ENCODE peak calls at places on chromosomes 6 and 20, in six cellular contexts. O, V, U, M, L and F are unnamed samples. For H3K9me3, the result is how much of the 10 kb centered on the place peaks cover.

GRCh38 chr6:29516108-29516507 is 28.4 kb upstream of the MAS1L start:
- DNase-seq in M (no peak), U (peak), V (peak), O (no peak), L (peak), F (no peak)

GRCh38 chr20:9281770-9282169 is 212.9 kb downstream of the PLCB4 start:
- DNase-seq in M (no peak), O (no peak), L (no peak), V (no peak), U (peak), F (no peak)

GRCh38 chr6:19713984-19714383 is 123.2 kb upstream of the ID4 start:
- DNase-seq in M (no peak), O (no peak), V (no peak), U (no peak), L (no peak), F (no peak)

GRCh38 chr6:32668226-32668747 is 1.8 kb upstream of the HLA-DQB1 start:
- DNase-seq in V (peak), L (no peak), U (no peak), M (no peak), O (no peak), F (peak)

GRCh38 chr6:150211700-150212615 is 69.1 kb downstream of the PPP1R14C start:
- DNase-seq in M (no peak), V (peak), L (no peak), O (no peak), U (no peak), F (no peak)

GRCh38 chr6:157152544-157152943 is 170.8 kb downstream of the TMEM242 start:
- DNase-seq in O (no peak), M (no peak), U (no peak), V (no peak), L (peak), F (no peak)

GRCh38 chr6:28167068-28167467 is 25.4 kb downstream of the ZKSCAN8 start:
- DNase-seq in O (no peak), V (peak), U (peak), M (no peak), L (peak), F (no peak)

GRCh38 chr6:167679791-167680604 is 146.7 kb upstream of the AFDN start:
- DNase-seq in O (no peak), U (no peak), V (no peak), M (no peak), L (no peak), F (no peak)

GRCh38 chr6:42101186-42101657 is 41.2 kb downstream of the C6orf132 start:
- DNase-seq in O (peak), U (peak), M (no peak), V (peak), L (no peak), F (peak)

GRCh38 chr6:5367510-5367909 is 106.2 kb downstream of the FARS2 start:
- DNase-seq in O (no peak), M (no peak), L (no peak), U (no peak), V (no peak), F (no peak)

GRCh38 chr6:37628611-37629320 is 68.9 kb downstream of the MDGA1 start:
- DNase-seq in O (no peak), V (peak), L (peak), U (peak), M (no peak), F (no peak)

GRCh38 chr6:99802396-99803031 is 191.5 kb downstream of the MCHR2 start:
- DNase-seq in M (no peak), V (no peak), O (peak), L (no peak), U (no peak), F (no peak)

GRCh38 chr20:61354501-61354900 is 102.4 kb downstream of the CDH4 start:
- DNase-seq in M (no peak), U (no peak), L (no peak), V (no peak), O (no peak), F (no peak)

GRCh38 chr6:152267967-152268845 is 369.0 kb downstream of the SYNE1 start:
- DNase-seq in L (peak), M (peak), U (peak), O (peak), V (peak), F (no peak)
- H3K9ac ChIP-seq in L (no peak), M (no peak), U (no peak), O (no peak), V (no peak), F (no peak)

GRCh38 chr6:169416249-169416648 is 162.6 kb upstream of the THBS2 start:
- DNase-seq in O (no peak), V (no peak), U (peak), M (no peak), L (no peak), F (no peak)
- H3K9me3 ChIP-seq in O (under half), V (under half), U (under half), M (under half), L (under half), F (under half)

GRCh38 chr20:49769125-49769581 is 43.5 kb upstream of the SLC9A8 start:
- DNase-seq in M (no peak), V (no peak), U (no peak), L (no peak), O (no peak), F (no peak)

GRCh38 chr20:49766979-49767419 is 45.6 kb upstream of the SLC9A8 start:
- DNase-seq in U (no peak), L (no peak), O (no peak), M (no peak), V (no peak), F (no peak)

GRCh38 chr20:49770634-49771033 is 42.0 kb upstream of the SLC9A8 start:
- DNase-seq in U (no peak), M (no peak), V (no peak), L (no peak), O (no peak), F (no peak)

GRCh38 chr20:49765846-49766541 is 46.6 kb upstream of the SLC9A8 start:
- DNase-seq in V (no peak), M (no peak), O (no peak), U (no peak), L (no peak), F (no peak)

DNA sequence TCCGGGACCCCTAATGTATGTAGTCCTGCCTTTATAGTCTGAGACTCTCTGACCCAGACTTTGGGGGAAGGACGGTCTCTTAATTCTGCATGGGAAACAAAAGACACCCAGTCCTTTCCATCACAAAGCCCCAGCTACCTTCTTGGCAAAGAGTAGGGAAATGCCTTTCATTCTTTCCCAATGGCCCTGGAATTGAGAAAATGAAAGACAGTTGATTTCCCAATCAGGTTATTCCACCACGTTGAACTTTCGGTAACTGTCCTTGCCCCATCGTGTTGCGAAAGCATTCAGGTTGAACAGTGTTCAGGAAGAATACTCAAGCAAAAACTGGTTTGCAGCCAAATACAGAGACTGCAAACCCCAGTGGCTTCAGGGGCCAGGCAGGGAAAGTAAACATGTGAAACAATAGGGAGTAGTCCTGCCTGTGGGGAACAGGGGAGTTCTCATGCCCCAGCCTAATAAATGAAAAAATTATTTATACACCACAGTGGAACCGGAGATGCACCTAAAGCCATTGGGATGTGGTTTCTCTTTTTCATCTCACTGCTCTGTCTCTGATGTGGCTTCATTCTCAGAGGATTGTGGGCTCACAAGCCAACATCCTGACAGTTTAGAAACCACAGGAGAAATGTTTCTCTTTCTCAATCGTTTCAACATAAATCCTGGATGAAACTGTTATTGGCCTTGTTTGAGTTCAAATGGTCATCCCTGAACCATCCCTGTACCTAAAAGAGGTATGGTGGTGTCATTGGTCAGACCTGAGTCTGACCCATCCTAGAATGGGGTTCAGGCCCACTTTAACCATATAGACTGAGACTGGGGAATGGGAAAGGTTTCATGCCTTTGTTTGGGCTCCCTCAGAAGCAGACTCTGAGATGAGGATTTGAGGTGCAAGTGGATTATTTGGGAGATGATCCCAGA is 44.2 kb upstream of the SLC9A8 start:
- DNase-seq in O (no peak), V (peak), U (peak), L (peak), M (no peak), F (peak)
- H3K4me3 ChIP-seq in O (no peak), V (peak), U (no peak), L (peak), M (no peak), F (no peak)

GRCh38 chr6:26197736-26198625 is 110.8 kb downstream of the HFE start:
- DNase-seq in O (no peak), M (no peak), V (peak), U (peak), L (peak), F (peak)
- H3K9ac ChIP-seq in O (peak), M (no peak), V (peak), U (peak), L (peak), F (peak)

GRCh38 chr20:59776059-59776603 is 157.3 kb downstream of the SYCP2 start:
- DNase-seq in M (no peak), U (no peak), L (no peak), V (no peak), O (no peak), F (peak)

GRCh38 chr20:59777321-59777705 is 156.1 kb downstream of the SYCP2 start:
- DNase-seq in O (no peak), U (no peak), V (no peak), M (no peak), L (no peak), F (peak)

GRCh38 chr20:59775221-59776055 is 158.0 kb downstream of the SYCP2 start:
- DNase-seq in U (no peak), O (no peak), M (no peak), V (no peak), L (no peak), F (peak)

GRCh38 chr20:59777814-59778575 is 155.4 kb downstream of the SYCP2 start:
- DNase-seq in U (no peak), M (no peak), L (no peak), O (no peak), V (no peak), F (peak)

GRCh38 chr20:59776626-59777320 is 156.7 kb downstream of the SYCP2 start:
- DNase-seq in V (no peak), L (no peak), O (no peak), U (no peak), M (no peak), F (peak)
- H3K9me3 ChIP-seq in V (under half), L (under half), O (under half), U (under half), M (under half), F (under half)

GRCh38 chr6:116842374-116842947 is 13.6 kb upstream of the GPRC6A start:
- DNase-seq in V (no peak), U (peak), L (no peak), O (no peak), M (no peak), F (no peak)
- H3K4me3 ChIP-seq in V (no peak), U (no peak), L (no peak), O (no peak), M (no peak), F (no peak)

GRCh38 chr20:37990571-37991151 is 42.6 kb downstream of the TTI1 start:
- DNase-seq in M (no peak), O (no peak), V (peak), U (peak), L (peak), F (peak)
- H3K9ac ChIP-seq in M (peak), O (no peak), V (peak), U (no peak), L (no peak), F (no peak)

DNA sequence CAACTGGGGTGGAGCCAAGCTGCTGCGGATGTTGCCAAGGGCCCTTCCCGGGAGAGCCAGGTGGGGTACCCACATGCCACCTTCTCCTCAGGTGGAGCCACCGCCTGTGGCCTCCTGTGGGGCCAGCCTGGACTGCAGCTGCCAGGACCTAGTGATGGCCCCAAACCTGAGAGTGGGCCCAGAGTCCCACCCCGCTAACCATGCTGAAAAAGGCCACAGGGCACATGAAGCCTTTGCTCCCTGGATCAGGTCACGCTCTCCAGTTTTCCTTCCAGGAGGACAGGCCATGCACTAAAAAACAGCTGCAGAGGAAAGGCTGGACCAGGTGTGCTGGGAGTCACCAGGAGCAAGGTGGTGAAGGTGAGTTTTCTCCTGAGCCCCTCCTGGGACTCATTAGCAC is 73.9 kb upstream of the SLC22A16 start:
- DNase-seq in L (no peak), V (no peak), M (no peak), U (no peak), O (no peak), F (no peak)
- H3K9me3 ChIP-seq in L (under half), V (under half), M (under half), U (under half), O (under half), F (under half)